ENCODE peak calls at places on chromosomes 11 and 22, in seven cellular contexts. U is mesendoderm, L is neuronal stem cell, A is mesenchymal stem cell, F is H1, X is trophoblast cell, Y is H9. R is an unnamed sample.

GRCh38 chr11:29989181-29989580 is 27.6 kb downstream of the KCNA4 start:
- DNase-seq in A (no peak), L (no peak), U (no peak), Y (no peak), F (no peak), X (no peak), R (no peak)

GRCh38 chr11:74634537-74634936 is 42.2 kb downstream of the POLD3 start:
- DNase-seq in L (no peak), X (no peak), F (no peak), U (peak; percentile 42), Y (no peak), A (peak; percentile 38), R (peak; percentile 66)

GRCh38 chr22:31248965-31249940 is 37.2 kb downstream of the LIMK2 start:
- DNase-seq in L (no peak), U (no peak), F (no peak), Y (no peak), A (no peak), X (no peak), R (no peak)

GRCh38 chr22:49382451-49382735 is 445.3 kb downstream of the BRD1 start:
- DNase-seq in A (no peak), L (no peak), U (no peak), F (no peak), Y (peak; percentile 25), X (no peak), R (no peak)

GRCh38 chr11:34284836-34285235 is 73.0 kb downstream of the ABTB2 start:
- DNase-seq in F (no peak), U (no peak), L (no peak), A (no peak), X (no peak), Y (no peak), R (no peak)

GRCh38 chr11:111476366-111476765 is 35.8 kb downstream of the BTG4 start:
- DNase-seq in U (no peak), F (no peak), A (no peak), Y (no peak), L (no peak), X (no peak), R (peak; percentile 16)

GRCh38 chr22:36339171-36340065 is 48.3 kb downstream of the MYH9 start:
- DNase-seq in U (no peak), X (no peak), L (no peak), Y (no peak), A (peak; percentile 88), F (no peak), R (peak; percentile 78)

GRCh38 chr11:101407324-101407723 is 176.5 kb downstream of the TRPC6 start:
- DNase-seq in Y (no peak), F (no peak), L (no peak), X (no peak), A (no peak), U (no peak), R (peak; percentile 36)

GRCh38 chr22:43531651-43532050 is 119.8 kb downstream of the MPPED1 start:
- DNase-seq in A (no peak), Y (no peak), X (no peak), L (no peak), U (no peak), F (no peak), R (no peak)

GRCh38 chr22:40451230-40451629 is 80.8 kb downstream of the SGSM3 start:
- DNase-seq in U (no peak), A (no peak), Y (no peak), X (no peak), F (no peak), L (no peak), R (no peak)

GRCh38 chr11:84384637-84385227 is 1098.6 kb upstream of the CCDC90B start:
- DNase-seq in F (peak; percentile 66), U (peak; percentile 64), X (peak; percentile 38), L (peak; percentile 39), A (peak; percentile 51), Y (peak; percentile 42), R (peak; percentile 34)

GRCh38 chr22:25051983-25052710 is 99.6 kb downstream of the KIAA1671 start:
- DNase-seq in L (no peak), X (no peak), U (no peak), Y (no peak), A (no peak), F (no peak), R (no peak)

GRCh38 chr11:64306563-64306875 is 1.2 kb downstream of the ESRRA start:
- DNase-seq in Y (no peak), X (no peak), F (no peak), L (no peak), U (no peak), A (no peak), R (no peak)

GRCh38 chr11:8338138-8338537 is 74.5 kb upstream of the LMO1 start:
- DNase-seq in X (no peak), A (peak; percentile 41), Y (peak; percentile 81), F (peak; percentile 92), U (peak; percentile 62), L (no peak), R (peak; percentile 12)

GRCh38 chr22:50624347-50625130 is 3.4 kb downstream of the ARSA start:
- DNase-seq in F (peak; percentile 29), L (no peak), X (no peak), A (no peak), U (no peak), Y (no peak), R (no peak)

GRCh38 chr11:59807047-59807446 is 3.5 kb downstream of the MRPL16 start:
- DNase-seq in A (no peak), L (no peak), X (no peak), U (no peak), F (no peak), Y (no peak), R (no peak)

GRCh38 chr11:59801981-59802638 is 8.5 kb downstream of the MRPL16 start:
- DNase-seq in X (no peak), U (peak; percentile 91), F (no peak), Y (no peak), L (peak; percentile 8), A (no peak), R (peak; percentile 36)

GRCh38 chr11:59800390-59801037 is 10.1 kb downstream of the MRPL16 start:
- DNase-seq in A (no peak), X (no peak), Y (no peak), U (no peak), F (no peak), L (no peak), R (no peak)

GRCh38 chr11:59802639-59803176 is 7.9 kb downstream of the MRPL16 start:
- DNase-seq in F (no peak), A (peak; percentile 70), Y (no peak), U (peak; percentile 52), L (peak; percentile 4), X (peak; percentile 9), R (peak; percentile 58)

GRCh38 chr11:59801160-59801706 is 9.3 kb downstream of the MRPL16 start:
- DNase-seq in A (no peak), Y (no peak), U (no peak), X (no peak), F (no peak), L (no peak), R (no peak)
- H3K18ac ChIP-seq in A (no peak overlapping the region), Y (no peak overlapping the region), U (no peak overlapping the region), X (no peak overlapping the region), F (no peak overlapping the region), L (no peak overlapping the region), R (no peak overlapping the region)

DNA sequence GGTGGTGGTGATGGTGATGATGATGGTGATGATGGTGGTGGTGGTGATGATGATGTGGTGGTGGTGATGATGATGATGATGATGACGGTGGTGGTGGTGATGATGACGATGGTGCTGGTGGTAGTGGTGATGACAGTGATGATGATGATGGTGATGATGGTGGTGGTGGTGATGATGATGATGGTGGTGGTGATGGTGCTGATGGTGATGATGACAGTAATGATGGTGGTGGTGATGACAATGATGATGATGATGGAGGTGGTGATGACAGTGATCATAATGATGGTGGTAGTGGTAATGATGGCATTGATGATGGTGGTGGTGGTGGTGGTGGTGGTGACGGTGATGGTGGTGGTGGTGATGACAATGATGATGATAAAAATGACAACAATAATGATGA is 52.1 kb upstream of the ANO1 start:
- DNase-seq in A (no peak), U (no peak), F (no peak), Y (no peak), X (no peak), L (no peak), R (no peak)
- H3K23ac ChIP-seq in A (no peak overlapping the region), U (no peak overlapping the region), F (no peak overlapping the region), Y (peak overlapping the region; percentile 20), X (no peak overlapping the region), L (peak overlapping the region; percentile 82), R (no peak overlapping the region)

GRCh38 chr11:131745405-131745804 is 375.0 kb downstream of the NTM start:
- DNase-seq in U (no peak), A (peak; percentile 79), F (no peak), L (no peak), X (no peak), Y (no peak), R (peak; percentile 84)
- H3K18ac ChIP-seq in U (no peak overlapping the region), A (no peak overlapping the region), F (no peak overlapping the region), L (no peak overlapping the region), X (no peak overlapping the region), Y (no peak overlapping the region), R (no peak overlapping the region)

DNA sequence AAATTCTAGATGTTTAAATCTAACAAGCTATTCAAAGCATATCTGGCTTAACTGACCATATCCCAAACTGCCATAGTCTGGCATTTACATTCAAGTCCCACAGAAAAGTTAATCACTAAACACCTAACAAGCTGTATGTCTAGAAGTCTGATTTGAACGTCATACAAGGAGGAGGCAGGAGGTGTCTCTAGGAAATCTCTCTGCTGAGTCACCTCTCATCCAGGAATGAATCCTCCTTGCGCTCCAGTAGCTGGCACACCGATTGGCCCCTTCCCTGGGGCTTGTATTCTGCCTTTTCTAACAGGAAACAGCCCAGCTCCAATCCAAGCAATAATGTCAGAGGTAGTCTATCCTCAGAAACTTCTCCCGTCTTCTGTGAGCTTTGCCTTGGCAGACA is 31.8 kb downstream of the FEZ1 start:
- DNase-seq in L (no peak), X (no peak), F (no peak), A (no peak), Y (no peak), U (peak; percentile 38), R (peak; percentile 70)
- H3K23ac ChIP-seq in L (no peak overlapping the region), X (no peak overlapping the region), F (no peak overlapping the region), A (no peak overlapping the region), Y (no peak overlapping the region), U (no peak overlapping the region), R (no peak overlapping the region)

DNA sequence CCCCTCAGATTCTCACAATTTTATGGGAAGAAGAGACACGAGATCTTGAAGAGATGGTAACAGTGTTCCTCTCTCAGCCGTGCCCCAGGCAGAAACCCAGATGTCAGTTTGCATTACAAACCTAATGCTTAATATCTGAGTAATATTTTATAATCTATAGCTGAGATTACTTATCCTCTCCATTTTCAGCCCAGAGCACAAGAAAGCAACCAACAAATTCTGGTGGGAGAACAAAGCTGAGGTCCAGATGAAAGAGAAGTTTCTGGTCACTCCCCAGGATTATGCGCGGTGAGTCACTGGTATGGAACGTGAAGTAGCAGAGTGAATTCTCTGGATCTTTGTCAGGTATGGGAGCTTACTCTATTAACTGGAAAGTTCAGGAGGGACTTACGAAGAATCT is 884 bp downstream of the CENATAC start:
- DNase-seq in U (peak; percentile 93), Y (peak; percentile 66), A (peak; percentile 68), X (peak; percentile 81), L (no peak), F (no peak), R (peak; percentile 72)
- H3K18ac ChIP-seq in U (peak overlapping the region; percentile 57), Y (no peak overlapping the region), A (no peak overlapping the region), X (peak overlapping the region; percentile 83), L (no peak overlapping the region), F (peak overlapping the region; percentile 85), R (no peak overlapping the region)

GRCh38 chr11:125626381-125626950 is 1.5 kb downstream of the CHEK1 start:
- DNase-seq in F (no peak), U (no peak), A (no peak), X (no peak), Y (no peak), L (no peak), R (peak; percentile 16)
- H3K23ac ChIP-seq in F (no peak overlapping the region), U (no peak overlapping the region), A (no peak overlapping the region), X (no peak overlapping the region), Y (no peak overlapping the region), L (no peak overlapping the region), R (peak overlapping the region; percentile 82)

GRCh38 chr11:114501901-114502300 is 57.8 kb downstream of the NXPE1 start:
- DNase-seq in A (no peak), F (no peak), L (no peak), U (no peak), X (no peak), Y (no peak), R (no peak)
- H3K18ac ChIP-seq in A (no peak overlapping the region), F (no peak overlapping the region), L (no peak overlapping the region), U (no peak overlapping the region), X (no peak overlapping the region), Y (no peak overlapping the region), R (no peak overlapping the region)